ENCODE peak calls at places on chromosomes 13 and 19, in seven cellular contexts. B is amygdala; V is fibroblast of lung; G is keratinocyte; E is natural killer cell treated with Interleukin-12 subunit alpha and Interleukin-12 subunit beta and Interleukin-15 and Interleukin-18, amount 100 ng/mL, for 72 hours; W is lower leg skin; U is hepatic stellate cell. P is an unnamed sample.

GRCh38 chr19:41535029-41535622 is 40.8 kb upstream of the CEACAM21 start:
- DNase-seq in B (no peak), V (no peak), G (no peak), E (no peak), W (no peak), U (no peak), P (no peak)

GRCh38 chr13:113941571-113942191 is 32.2 kb downstream of the C13orf46 start:
- DNase-seq in B (no peak), V (peak), G (no peak), E (no peak), W (no peak), U (no peak), P (no peak)

GRCh38 chr13:23703241-23703640 is 133.0 kb downstream of the TNFRSF19 start:
- DNase-seq in B (no peak), V (no peak), G (no peak), E (no peak), W (peak), U (no peak), P (no peak)

GRCh38 chr13:67466569-67466968 is 236.4 kb upstream of the PCDH9 start:
- DNase-seq in B (no peak), V (no peak), G (no peak), E (no peak), W (no peak), U (no peak), P (no peak)

GRCh38 chr13:77563110-77563509 is 27.6 kb downstream of the SCEL start:
- DNase-seq in B (no peak), V (peak), G (no peak), E (no peak), W (no peak), U (no peak), P (peak)

GRCh38 chr19:14686411-14686810 is 3.4 kb upstream of the ZNF333 start:
- DNase-seq in B (no peak), V (no peak), G (no peak), E (no peak), W (no peak), U (no peak), P (peak)

GRCh38 chr19:10899171-10899653 is 27.9 kb downstream of the CARM1 start:
- DNase-seq in B (peak), V (no peak), G (peak), E (no peak), W (no peak), U (no peak), P (no peak)

GRCh38 chr19:55614711-55615552 is 9.4 kb downstream of the ZNF784 start:
- DNase-seq in B (no peak), V (no peak), G (no peak), E (no peak), W (no peak), U (no peak), P (no peak)

GRCh38 chr13:75319244-75319643 is 162.7 kb downstream of the TBC1D4 start:
- DNase-seq in B (no peak), V (peak), G (no peak), E (no peak), W (no peak), U (peak), P (no peak)

GRCh38 chr13:60379837-60380236 is 17.2 kb upstream of the TDRD3 start:
- DNase-seq in B (no peak), V (no peak), G (no peak), E (no peak), W (no peak), U (no peak), P (no peak)

GRCh38 chr13:77465595-77466195 is 69.8 kb upstream of the SCEL start:
- DNase-seq in B (no peak), V (no peak), G (no peak), E (no peak), W (no peak), U (no peak), P (no peak)

GRCh38 chr19:7349961-7350711 is 1.4 kb downstream of the ARHGEF18 start:
- DNase-seq in B (no peak), V (no peak), G (no peak), E (no peak), W (no peak), U (no peak), P (no peak)

GRCh38 chr19:20999731-21000352 is 20.6 kb upstream of the ZNF430 start:
- DNase-seq in B (peak), V (peak), G (peak), E (peak), W (peak), U (peak), P (peak)

GRCh38 chr19:50896591-50897190 is 14.5 kb downstream of the KLK4 start:
- DNase-seq in B (no peak), V (peak), G (peak), E (no peak), W (no peak), U (no peak), P (peak)

GRCh38 chr13:80389073-80390038 is 48.4 kb upstream of the SPRY2 start:
- DNase-seq in B (no peak), V (no peak), G (no peak), E (no peak), W (no peak), U (no peak), P (no peak)

GRCh38 chr13:42370229-42370628 is 98.3 kb downstream of the AKAP11 start:
- DNase-seq in B (no peak), V (no peak), G (no peak), E (no peak), W (no peak), U (no peak), P (no peak)

GRCh38 chr19:19515764-19516519 is at the start of gene NDUFA13:
- DNase-seq in B (peak), V (peak), G (peak), E (peak), W (peak), U (peak), P (peak)

GRCh38 chr19:29623726-29624488 is 17.8 kb downstream of the POP4 start:
- DNase-seq in B (no peak), V (no peak), G (no peak), E (no peak), W (no peak), U (no peak), P (no peak)

GRCh38 chr19:4051175-4052101 is 15.3 kb downstream of the ZBTB7A start:
- DNase-seq in B (no peak), V (peak), G (no peak), E (peak), W (peak), U (peak), P (no peak)

GRCh38 chr19:5452594-5453565 is 2.3 kb upstream of the ZNRF4 start:
- DNase-seq in B (no peak), V (peak), G (no peak), E (no peak), W (no peak), U (peak), P (no peak)

GRCh38 chr13:43494206-43494605 is 292.6 kb downstream of the ENOX1 start:
- DNase-seq in B (no peak), V (no peak), G (no peak), E (no peak), W (no peak), U (no peak), P (no peak)

GRCh38 chr19:33375760-33376159 is 2.3 kb downstream of the CEBPG start:
- DNase-seq in B (no peak), V (peak), G (no peak), E (no peak), W (no peak), U (no peak), P (peak)

P was measured in kidney glomerular epithelial cell.